ENCODE peak calls at places on chromosomes 3 and 15, in five cellular contexts. One of them, this sample, is unnamed.

GRCh38 chr15:30882861-30883433 is 20.8 kb upstream of the FAN1 start:
- DNase-seq in activated gamma-delta T cell treated with Interleukin-2 at 50 U/mL for 16 hours: no peak
- DNase-seq in CD8-positive, alpha-beta memory T cell: no peak
- DNase-seq in KG1: no peak
- DNase-seq in MV-4-11: no peak
- DNase-seq in this sample: no peak

GRCh38 chr3:124834723-124835718 is 52.1 kb downstream of the ITGB5 start:
- DNase-seq in activated gamma-delta T cell treated with Interleukin-2 at 50 U/mL for 16 hours: peak
- DNase-seq in CD8-positive, alpha-beta memory T cell: peak
- DNase-seq in KG1: peak
- DNase-seq in MV-4-11: peak
- DNase-seq in this sample: peak

GRCh38 chr3:169152319-169152718 is 511.2 kb downstream of the MECOM start:
- DNase-seq in activated gamma-delta T cell treated with Interleukin-2 at 50 U/mL for 16 hours: no peak
- DNase-seq in CD8-positive, alpha-beta memory T cell: no peak
- DNase-seq in KG1: no peak
- DNase-seq in MV-4-11: no peak
- DNase-seq in this sample: no peak

GRCh38 chr3:46867550-46867898 is 4.3 kb upstream of the MYL3 start:
- DNase-seq in activated gamma-delta T cell treated with Interleukin-2 at 50 U/mL for 16 hours: no peak
- DNase-seq in CD8-positive, alpha-beta memory T cell: no peak
- DNase-seq in KG1: no peak
- DNase-seq in MV-4-11: no peak
- DNase-seq in this sample: no peak

GRCh38 chr3:141998674-141999290 is 122.3 kb downstream of the ATP1B3 start:
- DNase-seq in activated gamma-delta T cell treated with Interleukin-2 at 50 U/mL for 16 hours: no peak
- DNase-seq in CD8-positive, alpha-beta memory T cell: no peak
- DNase-seq in KG1: no peak
- DNase-seq in MV-4-11: no peak
- DNase-seq in this sample: no peak

GRCh38 chr3:117706037-117706436 is 996.5 kb downstream of the TUSC7 start:
- DNase-seq in activated gamma-delta T cell treated with Interleukin-2 at 50 U/mL for 16 hours: no peak
- DNase-seq in CD8-positive, alpha-beta memory T cell: no peak
- DNase-seq in KG1: no peak
- DNase-seq in MV-4-11: no peak
- DNase-seq in this sample: no peak

GRCh38 chr3:120450914-120451669 is at the start of gene FSTL1:
- DNase-seq in activated gamma-delta T cell treated with Interleukin-2 at 50 U/mL for 16 hours: no peak
- DNase-seq in CD8-positive, alpha-beta memory T cell: no peak
- DNase-seq in KG1: no peak
- DNase-seq in MV-4-11: no peak
- DNase-seq in this sample: no peak

GRCh38 chr3:191330309-191330712 is at the start of gene UTS2B:
- DNase-seq in activated gamma-delta T cell treated with Interleukin-2 at 50 U/mL for 16 hours: no peak
- DNase-seq in CD8-positive, alpha-beta memory T cell: no peak
- DNase-seq in KG1: no peak
- DNase-seq in MV-4-11: no peak
- DNase-seq in this sample: no peak

GRCh38 chr3:183279371-183279770 is 26.3 kb downstream of the B3GNT5 start:
- DNase-seq in activated gamma-delta T cell treated with Interleukin-2 at 50 U/mL for 16 hours: no peak
- DNase-seq in CD8-positive, alpha-beta memory T cell: no peak
- DNase-seq in KG1: no peak
- DNase-seq in MV-4-11: no peak
- DNase-seq in this sample: no peak

GRCh38 chr3:52608337-52608736 is 71.9 kb downstream of the UQCC5 start:
- DNase-seq in activated gamma-delta T cell treated with Interleukin-2 at 50 U/mL for 16 hours: no peak
- DNase-seq in CD8-positive, alpha-beta memory T cell: no peak
- DNase-seq in KG1: no peak
- DNase-seq in MV-4-11: no peak
- DNase-seq in this sample: no peak

GRCh38 chr3:13894096-13894811 is 14.4 kb upstream of the WNT7A start:
- DNase-seq in activated gamma-delta T cell treated with Interleukin-2 at 50 U/mL for 16 hours: no peak
- DNase-seq in CD8-positive, alpha-beta memory T cell: no peak
- DNase-seq in KG1: no peak
- DNase-seq in MV-4-11: no peak
- DNase-seq in this sample: no peak

GRCh38 chr3:160616311-160616710 is 50.9 kb upstream of the KPNA4 start:
- DNase-seq in activated gamma-delta T cell treated with Interleukin-2 at 50 U/mL for 16 hours: no peak
- DNase-seq in CD8-positive, alpha-beta memory T cell: no peak
- DNase-seq in KG1: no peak
- DNase-seq in MV-4-11: no peak
- DNase-seq in this sample: no peak

GRCh38 chr15:42986693-42987342 is 66.2 kb upstream of the TTBK2 start:
- DNase-seq in activated gamma-delta T cell treated with Interleukin-2 at 50 U/mL for 16 hours: no peak
- DNase-seq in CD8-positive, alpha-beta memory T cell: no peak
- DNase-seq in KG1: no peak
- DNase-seq in MV-4-11: no peak
- DNase-seq in this sample: no peak

GRCh38 chr15:68386587-68387287 is 45.2 kb downstream of the ITGA11 start:
- DNase-seq in activated gamma-delta T cell treated with Interleukin-2 at 50 U/mL for 16 hours: no peak
- DNase-seq in CD8-positive, alpha-beta memory T cell: no peak
- DNase-seq in KG1: no peak
- DNase-seq in MV-4-11: no peak
- DNase-seq in this sample: no peak

GRCh38 chr3:69822501-69822900 is 83.2 kb downstream of the MITF start:
- DNase-seq in activated gamma-delta T cell treated with Interleukin-2 at 50 U/mL for 16 hours: no peak
- DNase-seq in CD8-positive, alpha-beta memory T cell: no peak
- DNase-seq in KG1: no peak
- DNase-seq in MV-4-11: peak
- DNase-seq in this sample: no peak

GRCh38 chr3:39839504-39839903 is 30.1 kb downstream of the MYRIP start:
- DNase-seq in activated gamma-delta T cell treated with Interleukin-2 at 50 U/mL for 16 hours: no peak
- DNase-seq in CD8-positive, alpha-beta memory T cell: no peak
- DNase-seq in KG1: no peak
- DNase-seq in MV-4-11: no peak
- DNase-seq in this sample: no peak

GRCh38 chr3:125150525-125151436 is 61.8 kb downstream of the SLC12A8 start:
- DNase-seq in activated gamma-delta T cell treated with Interleukin-2 at 50 U/mL for 16 hours: peak
- DNase-seq in CD8-positive, alpha-beta memory T cell: no peak
- DNase-seq in KG1: no peak
- DNase-seq in MV-4-11: peak
- DNase-seq in this sample: no peak

GRCh38 chr3:151356791-151357460 is 27.6 kb upstream of the P2RY13 start:
- DNase-seq in activated gamma-delta T cell treated with Interleukin-2 at 50 U/mL for 16 hours: no peak
- DNase-seq in CD8-positive, alpha-beta memory T cell: no peak
- DNase-seq in KG1: no peak
- DNase-seq in MV-4-11: peak
- DNase-seq in this sample: no peak

GRCh38 chr3:137066092-137066491 is 108.3 kb downstream of the IL20RB start:
- DNase-seq in activated gamma-delta T cell treated with Interleukin-2 at 50 U/mL for 16 hours: no peak
- DNase-seq in CD8-positive, alpha-beta memory T cell: no peak
- DNase-seq in KG1: no peak
- DNase-seq in MV-4-11: no peak
- DNase-seq in this sample: no peak

GRCh38 chr15:37931868-37932267 is 2.6 kb upstream of the TMCO5A start:
- DNase-seq in activated gamma-delta T cell treated with Interleukin-2 at 50 U/mL for 16 hours: no peak
- DNase-seq in CD8-positive, alpha-beta memory T cell: no peak
- DNase-seq in KG1: no peak
- DNase-seq in MV-4-11: no peak
- DNase-seq in this sample: no peak

GRCh38 chr15:43189296-43189695 is 4.1 kb downstream of the CCNDBP1 start:
- DNase-seq in activated gamma-delta T cell treated with Interleukin-2 at 50 U/mL for 16 hours: no peak
- DNase-seq in CD8-positive, alpha-beta memory T cell: no peak
- DNase-seq in KG1: no peak
- DNase-seq in MV-4-11: no peak
- DNase-seq in this sample: no peak

GRCh38 chr3:154090116-154090420 is 31.1 kb upstream of the ARHGEF26 start:
- DNase-seq in activated gamma-delta T cell treated with Interleukin-2 at 50 U/mL for 16 hours: no peak
- DNase-seq in CD8-positive, alpha-beta memory T cell: no peak
- DNase-seq in KG1: no peak
- DNase-seq in MV-4-11: no peak
- DNase-seq in this sample: no peak

GRCh38 chr3:159881828-159882309 is 106.8 kb upstream of the IL12A start:
- DNase-seq in activated gamma-delta T cell treated with Interleukin-2 at 50 U/mL for 16 hours: no peak
- DNase-seq in CD8-positive, alpha-beta memory T cell: no peak
- DNase-seq in KG1: no peak
- DNase-seq in MV-4-11: peak
- DNase-seq in this sample: no peak

GRCh38 chr3:191328383-191328962 is 721 bp upstream of the CCDC50 start:
- DNase-seq in activated gamma-delta T cell treated with Interleukin-2 at 50 U/mL for 16 hours: no peak
- DNase-seq in CD8-positive, alpha-beta memory T cell: no peak
- DNase-seq in KG1: no peak
- DNase-seq in MV-4-11: no peak
- DNase-seq in this sample: no peak

GRCh38 chr15:45399381-45400212 is 21.3 kb upstream of the GATM start:
- DNase-seq in activated gamma-delta T cell treated with Interleukin-2 at 50 U/mL for 16 hours: no peak
- DNase-seq in CD8-positive, alpha-beta memory T cell: no peak
- DNase-seq in KG1: peak
- DNase-seq in MV-4-11: peak
- DNase-seq in this sample: no peak

GRCh38 chr3:117303446-117303845 is 593.9 kb downstream of the TUSC7 start:
- DNase-seq in activated gamma-delta T cell treated with Interleukin-2 at 50 U/mL for 16 hours: no peak
- DNase-seq in CD8-positive, alpha-beta memory T cell: no peak
- DNase-seq in KG1: no peak
- DNase-seq in MV-4-11: no peak
- DNase-seq in this sample: no peak

GRCh38 chr3:59469948-59470723 is 420.3 kb upstream of the CFAP20DC start:
- DNase-seq in activated gamma-delta T cell treated with Interleukin-2 at 50 U/mL for 16 hours: no peak
- DNase-seq in CD8-positive, alpha-beta memory T cell: no peak
- DNase-seq in KG1: no peak
- DNase-seq in MV-4-11: no peak
- DNase-seq in this sample: no peak

GRCh38 chr3:119375106-119375505 is 80.9 kb downstream of the ARHGAP31 start:
- DNase-seq in activated gamma-delta T cell treated with Interleukin-2 at 50 U/mL for 16 hours: no peak
- DNase-seq in CD8-positive, alpha-beta memory T cell: no peak
- DNase-seq in KG1: no peak
- DNase-seq in MV-4-11: no peak
- DNase-seq in this sample: no peak

GRCh38 chr3:124396397-124396796 is 333.9 kb upstream of the UMPS start:
- DNase-seq in activated gamma-delta T cell treated with Interleukin-2 at 50 U/mL for 16 hours: no peak
- DNase-seq in CD8-positive, alpha-beta memory T cell: no peak
- DNase-seq in KG1: no peak
- DNase-seq in MV-4-11: no peak
- DNase-seq in this sample: no peak

GRCh38 chr3:126621627-126622345 is 33.1 kb downstream of the TXNRD3 start:
- DNase-seq in activated gamma-delta T cell treated with Interleukin-2 at 50 U/mL for 16 hours: no peak
- DNase-seq in CD8-positive, alpha-beta memory T cell: no peak
- DNase-seq in KG1: no peak
- DNase-seq in MV-4-11: no peak
- DNase-seq in this sample: no peak

This sample was measured in CD8-positive, alpha-beta T cell.